ENCODE peak calls at places on chromosomes 6 and 20, in six cellular contexts. Q is neural crest cell, F is IMR-90, S is GM13976, K is sigmoid colon, X is Peyer's patch. M is an unnamed sample.

GRCh38 chr20:18166241-18166881 is 28.7 kb downstream of the KAT14 start:
- DNase-seq in Q (no peak), F (no peak), S (no peak), K (no peak), X (no peak), M (no peak)

GRCh38 chr20:60354181-60354580 is 396.0 kb downstream of the CDH26 start:
- DNase-seq in Q (no peak), F (no peak), S (no peak), K (no peak), X (no peak), M (no peak)

GRCh38 chr6:106702451-106703110 is 73.2 kb downstream of the QRSL1 start:
- DNase-seq in Q (no peak), F (no peak), S (peak; percentile 66), K (no peak), X (peak; percentile 83), M (no peak)

GRCh38 chr20:54856202-54856601 is 380.8 kb downstream of the DOK5 start:
- DNase-seq in Q (no peak), F (no peak), S (no peak), K (no peak), X (no peak), M (no peak)

GRCh38 chr20:25309395-25310267 is 61.7 kb downstream of the PYGB start:
- DNase-seq in Q (no peak), F (peak; percentile 80), S (no peak), K (peak; percentile 84), X (peak; percentile 85), M (peak; percentile 92)

GRCh38 chr20:60200305-60200918 is 242.2 kb downstream of the CDH26 start:
- DNase-seq in Q (no peak), F (no peak), S (no peak), K (no peak), X (no peak), M (no peak)

GRCh38 chr6:31659649-31660223 is 842 bp downstream of the C6orf47 start:
- DNase-seq in Q (no peak), F (peak; percentile 23), S (no peak), K (no peak), X (peak; percentile 55), M (no peak)

GRCh38 chr6:166465671-166466087 is 82.9 kb upstream of the MPC1 start:
- DNase-seq in Q (no peak), F (peak; percentile 32), S (no peak), K (peak; percentile 88), X (no peak), M (peak; percentile 60)

GRCh38 chr6:51450248-51450957 is 631.7 kb downstream of the TFAP2B start:
- DNase-seq in Q (no peak), F (no peak), S (no peak), K (no peak), X (no peak), M (no peak)

GRCh38 chr6:116884530-116884929 is 7.5 kb downstream of the RFX6 start:
- DNase-seq in Q (no peak), F (no peak), S (no peak), K (no peak), X (no peak), M (no peak)

GRCh38 chr6:161959072-161959471 is 685.2 kb upstream of the AGPAT4 start:
- DNase-seq in Q (no peak), F (no peak), S (no peak), K (no peak), X (no peak), M (no peak)

GRCh38 chr6:104828478-104828877 is 31.2 kb downstream of the HACE1 start:
- DNase-seq in Q (no peak), F (no peak), S (no peak), K (no peak), X (no peak), M (no peak)

GRCh38 chr6:35519313-35520015 is 6.8 kb upstream of the TULP1 start:
- DNase-seq in Q (no peak), F (no peak), S (no peak), K (no peak), X (no peak), M (no peak)

GRCh38 chr6:18293192-18293904 is 29.0 kb upstream of the DEK start:
- DNase-seq in Q (no peak), F (peak; percentile 23), S (no peak), K (no peak), X (peak; percentile 77), M (peak; percentile 84)

GRCh38 chr20:14489544-14489943 is 152.1 kb upstream of the FLRT3 start:
- DNase-seq in Q (no peak), F (no peak), S (no peak), K (no peak), X (no peak), M (no peak)

GRCh38 chr6:31042801-31043200 is 32.5 kb downstream of the MUC22 start:
- DNase-seq in Q (peak; percentile 15), F (peak; percentile 50), S (peak; percentile 42), K (no peak), X (peak; percentile 58), M (peak; percentile 39)

GRCh38 chr6:39702265-39702664 is 22.9 kb downstream of the KIF6 start:
- DNase-seq in Q (no peak), F (no peak), S (no peak), K (no peak), X (no peak), M (no peak)

GRCh38 chr6:131519670-131520436 is 53.2 kb upstream of the ARG1 start:
- DNase-seq in Q (peak; percentile 23), F (peak; percentile 45), S (no peak), K (no peak), X (peak; percentile 68), M (peak; percentile 52)

GRCh38 chr6:85453052-85453451 is 3.2 kb downstream of the NT5E start:
- DNase-seq in Q (no peak), F (no peak), S (no peak), K (no peak), X (no peak), M (no peak)

GRCh38 chr6:53302678-53303360 is 45.9 kb downstream of the ELOVL5 start:
- DNase-seq in Q (no peak), F (peak; percentile 82), S (no peak), K (no peak), X (no peak), M (peak; percentile 70)

GRCh38 chr20:33181482-33182093 is 13.6 kb downstream of the BPIFA2 start:
- DNase-seq in Q (no peak), F (no peak), S (no peak), K (no peak), X (no peak), M (no peak)

GRCh38 chr20:47451602-47451904 is 50.1 kb upstream of the NCOA3 start:
- DNase-seq in Q (no peak), F (no peak), S (no peak), K (no peak), X (no peak), M (no peak)

GRCh38 chr6:24148154-24148570 is 22.1 kb downstream of the NRSN1 start:
- DNase-seq in Q (no peak), F (no peak), S (no peak), K (no peak), X (no peak), M (no peak)

GRCh38 chr6:14524319-14524718 is 406.7 kb downstream of the CD83 start:
- DNase-seq in Q (no peak), F (peak; percentile 92), S (no peak), K (peak; percentile 71), X (no peak), M (peak; percentile 23)

DNA sequence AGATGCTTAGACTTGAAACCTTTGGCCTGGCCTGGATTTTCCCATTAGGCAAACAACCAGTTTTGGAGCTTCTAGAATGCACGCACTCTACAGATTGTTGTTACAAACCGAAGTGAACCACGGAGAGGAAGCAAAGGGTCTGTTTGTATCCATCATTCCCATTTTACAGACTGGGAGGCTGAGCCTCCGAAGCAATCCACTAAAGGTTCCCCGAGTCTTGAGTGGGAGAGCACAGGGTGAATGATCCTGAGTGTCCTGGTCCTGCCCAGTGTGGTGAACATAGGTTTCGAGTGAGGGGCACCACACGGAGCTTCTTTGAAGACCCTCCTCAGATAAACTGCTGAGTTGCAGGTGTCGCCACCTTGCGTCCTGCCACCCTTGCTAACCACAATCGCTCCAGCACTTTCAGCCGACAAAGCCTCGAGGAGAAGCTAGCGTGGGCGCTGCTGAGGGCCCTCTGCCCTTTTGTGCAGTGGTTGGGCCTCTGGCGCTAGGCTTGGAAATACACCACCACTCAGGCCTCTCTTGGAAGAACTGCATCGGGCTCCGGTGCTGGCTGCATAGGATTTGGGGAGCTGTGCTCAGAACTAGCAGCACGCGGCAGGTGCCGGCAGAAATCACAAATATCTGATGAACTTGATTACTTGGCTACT is 1.4 kb upstream of the PRDM13 start:
- DNase-seq in Q (no peak), F (no peak), S (no peak), K (no peak), X (no peak), M (no peak)
- TF ChIP-seq CTCF in Q (no peak), F (no peak), S (peak; percentile 1), K (no peak), X (no peak), M (no peak)

GRCh38 chr6:49918787-49919186 is 45.2 kb downstream of the DEFB114 start:
- DNase-seq in Q (no peak), F (no peak), S (no peak), K (no peak), X (no peak), M (no peak)
- TF ChIP-seq CTCF in Q (no peak), F (no peak), S (no peak), K (no peak), X (no peak), M (no peak)

DNA sequence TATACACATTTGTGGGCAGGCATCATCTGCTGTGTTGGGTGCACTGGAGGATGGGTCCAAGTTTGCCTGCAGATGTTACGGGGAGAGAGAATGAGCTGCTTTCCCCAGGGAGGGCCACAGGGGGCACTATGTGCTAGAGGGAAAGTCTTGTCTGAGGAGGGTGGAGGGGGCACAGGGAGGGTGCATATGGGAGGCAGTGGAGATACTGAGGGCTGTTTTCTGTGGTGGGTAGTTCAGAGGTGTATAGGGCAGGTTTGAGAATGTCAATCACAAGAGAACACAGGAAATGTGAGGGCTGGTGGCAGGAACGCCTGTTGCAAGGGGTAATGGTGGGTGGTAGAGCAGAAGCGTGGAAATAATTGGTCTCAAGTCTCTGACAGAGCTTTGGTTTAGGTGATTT is 7.7 kb upstream of the PTPRA start:
- DNase-seq in Q (no peak), F (no peak), S (no peak), K (no peak), X (no peak), M (no peak)
- TF ChIP-seq CTCF in Q (no peak), F (no peak), S (no peak), K (no peak), X (no peak), M (no peak)

DNA sequence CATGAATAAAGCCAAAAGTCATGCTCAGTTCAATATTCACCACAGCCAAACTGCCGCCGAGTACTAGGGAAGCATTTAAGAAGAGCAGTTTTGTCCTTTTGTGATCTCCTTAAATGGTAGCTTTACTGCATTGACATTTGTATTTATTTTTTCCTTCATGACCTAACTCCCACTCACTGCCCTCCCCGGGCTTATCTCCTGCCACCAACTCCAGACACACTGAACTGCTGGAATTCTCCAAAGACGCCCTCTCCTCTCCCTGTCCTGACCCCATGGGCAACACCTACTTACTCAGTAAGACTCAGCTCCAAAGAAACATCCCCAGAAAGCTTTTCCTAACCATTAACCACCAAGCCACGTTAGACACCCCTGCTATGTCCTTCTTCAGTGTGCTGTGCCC is 48.5 kb upstream of the CNKSR3 start:
- DNase-seq in Q (no peak), F (no peak), S (no peak), K (no peak), X (no peak), M (no peak)
- TF ChIP-seq CTCF in Q (no peak), F (no peak), S (no peak), K (no peak), X (no peak), M (no peak)